ENCODE peak calls at places on chromosomes 12 and 14, in eight cellular contexts. J is IMR-90, H is esophagus squamous epithelium, R is Peyer's patch, D is GM12878, A is tibial nerve, X is testis, L is uterus. S is an unnamed sample.

GRCh38 chr12:32296541-32296940 is 102.8 kb upstream of the FGD4 start:
- DNase-seq in L (no peak), R (no peak), A (no peak), H (no peak), D (no peak), X (no peak), J (no peak), S (no peak)

GRCh38 chr12:62631531-62632520 is 165.2 kb downstream of the MON2 start:
- DNase-seq in J (peak; percentile 61), H (no peak), L (peak; percentile 76), D (no peak), R (peak; percentile 72), X (peak; percentile 72), A (peak; percentile 45), S (peak; percentile 24)

GRCh38 chr12:130632582-130633174 is 83.4 kb downstream of the RIMBP2 start:
- DNase-seq in X (no peak), H (no peak), L (no peak), D (no peak), R (no peak), A (no peak), J (no peak), S (no peak)

GRCh38 chr14:100295376-100296105 is 10.7 kb downstream of the SLC25A29 start:
- DNase-seq in R (no peak), L (peak; percentile 12), J (no peak), D (no peak), X (no peak), H (no peak), A (no peak), S (no peak)

GRCh38 chr14:58746261-58746660 is 108.5 kb downstream of the DACT1 start:
- DNase-seq in D (no peak), A (no peak), R (peak; percentile 48), X (no peak), H (no peak), L (no peak), J (peak; percentile 92), S (no peak)

GRCh38 chr12:75635606-75636444 is 124.4 kb upstream of the KRR1 start:
- DNase-seq in J (peak; percentile 97), L (no peak), D (no peak), A (no peak), H (no peak), X (no peak), R (no peak), S (peak; percentile 85)

GRCh38 chr12:46459881-46460545 is 87.4 kb upstream of the SLC38A2 start:
- DNase-seq in R (peak; percentile 61), H (no peak), L (no peak), J (no peak), A (no peak), D (no peak), X (no peak), S (peak; percentile 63)

GRCh38 chr12:117850048-117850447 is 118.7 kb downstream of the KSR2 start:
- DNase-seq in A (no peak), J (peak; percentile 28), D (no peak), X (peak; percentile 42), L (no peak), H (no peak), R (peak; percentile 67), S (peak; percentile 51)

GRCh38 chr14:91258021-91258618 is 13.6 kb upstream of the GPR68 start:
- DNase-seq in R (no peak), H (no peak), D (no peak), A (no peak), X (peak; percentile 60), L (peak; percentile 56), J (peak; percentile 12), S (no peak)

GRCh38 chr12:74393265-74393664 is 144.4 kb upstream of the ATXN7L3B start:
- DNase-seq in X (no peak), A (no peak), J (no peak), L (no peak), H (no peak), D (no peak), R (no peak), S (no peak)

GRCh38 chr14:93302688-93303581 is 29.9 kb downstream of the BTBD7 start:
- DNase-seq in L (no peak), R (no peak), D (no peak), X (no peak), A (no peak), H (no peak), J (no peak), S (no peak)

GRCh38 chr14:63974176-63974575 is 121.4 kb downstream of the SYNE2 start:
- DNase-seq in D (no peak), A (no peak), L (no peak), X (no peak), R (no peak), H (no peak), J (no peak), S (no peak)

GRCh38 chr12:95216704-95217376 is 427 bp downstream of the FGD6 start:
- DNase-seq in H (no peak), D (no peak), X (no peak), A (no peak), R (no peak), L (no peak), J (no peak), S (no peak)

GRCh38 chr12:96261557-96261956 is 67.4 kb downstream of the ELK3 start:
- DNase-seq in L (no peak), R (no peak), D (no peak), H (no peak), X (no peak), J (peak; percentile 20), A (no peak), S (no peak)

GRCh38 chr12:96265836-96266235 is 71.7 kb downstream of the ELK3 start:
- DNase-seq in A (no peak), H (no peak), L (no peak), X (no peak), D (no peak), R (no peak), J (no peak), S (no peak)

GRCh38 chr12:96266238-96266637 is 72.1 kb downstream of the ELK3 start:
- DNase-seq in L (no peak), R (no peak), J (no peak), X (no peak), H (no peak), A (no peak), D (no peak), S (no peak)

GRCh38 chr12:96265400-96265799 is 71.2 kb downstream of the ELK3 start:
- DNase-seq in A (no peak), L (no peak), R (no peak), X (no peak), H (no peak), D (no peak), J (no peak), S (no peak)

GRCh38 chr12:96263449-96263902 is 69.3 kb downstream of the ELK3 start:
- DNase-seq in D (no peak), X (no peak), H (no peak), L (no peak), J (peak; percentile 46), R (no peak), A (no peak), S (no peak)
- TF ChIP-seq POLR2A in D (no peak), X (no peak), H (no peak), L (no peak), J (no peak), R (no peak), A (no peak), S (no peak)

DNA sequence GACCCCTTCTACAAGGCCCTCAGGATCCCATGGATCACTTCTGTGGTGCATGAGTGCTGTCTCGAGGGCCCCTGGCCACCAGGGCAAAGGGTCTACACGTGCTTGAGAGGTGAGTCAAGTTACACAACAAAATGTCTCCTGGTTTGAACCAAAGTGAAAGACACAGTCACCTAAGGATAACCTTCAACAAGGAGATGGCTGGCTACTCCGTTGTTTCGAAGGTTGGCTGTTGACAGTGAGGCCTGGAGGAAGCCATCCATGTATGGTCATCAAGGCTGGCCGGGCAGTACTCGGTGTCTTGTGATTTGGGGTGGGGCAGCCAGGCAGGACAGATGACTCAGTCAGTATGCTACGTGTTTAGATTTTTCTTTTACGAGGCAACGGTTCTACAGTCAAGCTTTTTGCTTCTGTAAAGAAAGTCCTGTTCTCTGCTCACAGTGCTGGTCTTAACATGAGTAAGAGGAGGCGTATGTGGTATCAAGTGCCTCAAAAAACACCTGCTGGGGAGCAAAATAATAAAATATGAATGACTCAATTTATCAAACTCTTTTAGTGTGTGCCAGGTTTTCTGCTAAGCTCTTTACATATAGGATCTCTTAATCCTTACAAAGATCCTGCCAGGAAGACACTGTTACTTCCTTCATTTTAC is 18.0 kb upstream of the NT5DC3 start:
- DNase-seq in L (peak; percentile 84), D (no peak), A (no peak), X (peak; percentile 36), J (peak; percentile 98), R (peak; percentile 81), H (no peak), S (peak; percentile 73)
- TF ChIP-seq POLR2A in L (no peak), D (no peak), A (no peak), X (no peak), J (peak; percentile 64), R (no peak), H (no peak), S (no peak)

GRCh38 chr12:88833641-88834116 is 253.4 kb upstream of the KITLG start:
- DNase-seq in R (no peak), X (no peak), J (peak; percentile 20), H (no peak), D (no peak), L (no peak), A (no peak), S (no peak)
- TF ChIP-seq POLR2A in R (no peak), X (no peak), J (no peak), H (no peak), D (no peak), L (no peak), A (no peak), S (no peak)

GRCh38 chr12:26692417-26692816 is 140.6 kb downstream of the ITPR2 start:
- DNase-seq in X (no peak), L (no peak), R (no peak), A (no peak), H (no peak), J (no peak), D (no peak), S (no peak)

GRCh38 chr12:26690601-26691000 is 142.4 kb downstream of the ITPR2 start:
- DNase-seq in A (no peak), J (no peak), L (no peak), D (no peak), H (no peak), R (no peak), X (no peak), S (no peak)

GRCh38 chr12:26688344-26688904 is 144.6 kb downstream of the ITPR2 start:
- DNase-seq in H (no peak), J (no peak), X (no peak), A (no peak), L (no peak), R (no peak), D (no peak), S (no peak)

GRCh38 chr12:26689281-26689841 is 143.6 kb downstream of the ITPR2 start:
- DNase-seq in J (no peak), X (no peak), H (no peak), R (no peak), D (no peak), A (no peak), L (no peak), S (no peak)

DNA sequence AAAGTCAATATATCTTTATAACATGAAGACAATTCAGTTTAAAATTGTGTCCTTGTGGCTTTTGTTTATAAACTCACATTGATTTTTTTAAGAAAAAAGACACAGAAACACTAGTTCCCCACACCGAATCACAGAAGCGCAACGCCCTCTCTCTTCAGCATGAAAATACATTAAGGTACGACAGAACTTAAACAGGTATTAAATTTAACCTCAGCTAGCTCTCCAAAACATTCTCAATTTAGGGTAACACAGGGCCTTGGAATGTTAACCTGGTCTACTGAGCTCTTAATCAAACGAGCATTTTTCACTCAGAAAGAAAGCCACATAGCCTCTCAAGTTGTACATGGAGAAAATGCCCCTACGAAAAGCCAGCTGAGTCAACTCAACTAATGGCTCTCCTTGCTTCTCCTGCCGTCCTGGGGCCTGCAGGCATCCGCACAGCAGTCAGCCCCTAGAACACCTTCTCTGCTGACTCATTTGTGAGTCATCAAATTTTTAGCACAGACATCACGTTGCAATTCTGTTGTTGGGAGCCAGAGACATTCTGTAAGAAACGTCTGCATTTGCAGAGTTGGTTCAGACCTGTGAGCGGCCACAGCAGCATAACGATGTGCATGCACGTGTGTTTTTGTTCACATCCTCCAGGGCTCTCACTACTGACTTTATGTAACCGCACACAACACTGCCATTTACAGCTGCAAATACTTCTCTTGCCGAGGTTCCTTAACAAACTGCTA is 141.6 kb downstream of the ITPR2 start:
- DNase-seq in L (peak; percentile 23), A (no peak), J (peak; percentile 99), H (no peak), X (no peak), D (no peak), R (no peak), S (peak; percentile 95)
- TF ChIP-seq POLR2A in L (no peak), A (no peak), J (no peak), H (no peak), X (no peak), D (no peak), R (no peak), S (no peak)